ENCODE peak calls at places on chromosomes 11 and 22, in five cellular contexts. One of them, this sample, is unnamed.
A peak's percentile ranks its signal among the peaks of the same experiment; 100 is the strongest.

GRCh38 chr22:43635101-43635500 is 177.0 kb downstream of the EFCAB6 start:
- DNase-seq in IMR-90: no peak
- DNase-seq in A549: no peak
- DNase-seq in body of pancreas: no peak
- DNase-seq in HepG2: no peak
- DNase-seq in this sample: no peak

GRCh38 chr11:70456921-70457532 is 58.7 kb downstream of the CTTN start:
- DNase-seq in IMR-90: peak; percentile 31
- DNase-seq in A549: peak; percentile 37
- DNase-seq in body of pancreas: no peak
- DNase-seq in HepG2: peak; percentile 22
- DNase-seq in this sample: no peak

GRCh38 chr11:124917115-124917637 is 1.9 kb upstream of the HEPN1 start:
- DNase-seq in IMR-90: peak; percentile 89
- DNase-seq in A549: no peak
- DNase-seq in body of pancreas: no peak
- DNase-seq in HepG2: peak; percentile 16
- DNase-seq in this sample: no peak

GRCh38 chr11:2806351-2807058 is 79.1 kb downstream of the CDKN1C start:
- DNase-seq in IMR-90: no peak
- DNase-seq in A549: no peak
- DNase-seq in body of pancreas: peak; percentile 9
- DNase-seq in HepG2: no peak
- DNase-seq in this sample: peak; percentile 12

GRCh38 chr11:10493041-10493663 is 38.1 kb downstream of the AMPD3 start:
- DNase-seq in IMR-90: no peak
- DNase-seq in A549: no peak
- DNase-seq in body of pancreas: no peak
- DNase-seq in HepG2: no peak
- DNase-seq in this sample: peak; percentile 15

GRCh38 chr22:42108848-42109247 is 18.3 kb upstream of the NDUFA6 start:
- DNase-seq in IMR-90: no peak
- DNase-seq in A549: no peak
- DNase-seq in body of pancreas: no peak
- DNase-seq in HepG2: no peak
- DNase-seq in this sample: no peak

GRCh38 chr11:75591966-75592365 is 29.9 kb downstream of the SERPINH1 start:
- DNase-seq in IMR-90: no peak
- DNase-seq in A549: no peak
- DNase-seq in body of pancreas: no peak
- DNase-seq in HepG2: no peak
- DNase-seq in this sample: no peak

GRCh38 chr11:15202626-15203025 is 87.9 kb downstream of the INSC start:
- DNase-seq in IMR-90: no peak
- DNase-seq in A549: no peak
- DNase-seq in body of pancreas: no peak
- DNase-seq in HepG2: no peak
- DNase-seq in this sample: no peak

GRCh38 chr11:62592989-62593421 is 1.7 kb upstream of the TUT1 start:
- DNase-seq in IMR-90: no peak
- DNase-seq in A549: no peak
- DNase-seq in body of pancreas: no peak
- DNase-seq in HepG2: no peak
- DNase-seq in this sample: no peak

GRCh38 chr11:62593434-62594044 is 2.2 kb upstream of the TUT1 start:
- DNase-seq in IMR-90: peak; percentile 70
- DNase-seq in A549: peak; percentile 88
- DNase-seq in body of pancreas: peak; percentile 86
- DNase-seq in HepG2: peak; percentile 59
- DNase-seq in this sample: peak; percentile 93

GRCh38 chr11:62592216-62592815 is 993 bp upstream of the TUT1 start:
- DNase-seq in IMR-90: no peak
- DNase-seq in A549: no peak
- DNase-seq in body of pancreas: no peak
- DNase-seq in HepG2: no peak
- DNase-seq in this sample: peak; percentile 46

GRCh38 chr11:62588966-62589637 is 2.2 kb downstream of the TUT1 start:
- DNase-seq in IMR-90: no peak
- DNase-seq in A549: no peak
- DNase-seq in body of pancreas: no peak
- DNase-seq in HepG2: no peak
- DNase-seq in this sample: no peak

DNA sequence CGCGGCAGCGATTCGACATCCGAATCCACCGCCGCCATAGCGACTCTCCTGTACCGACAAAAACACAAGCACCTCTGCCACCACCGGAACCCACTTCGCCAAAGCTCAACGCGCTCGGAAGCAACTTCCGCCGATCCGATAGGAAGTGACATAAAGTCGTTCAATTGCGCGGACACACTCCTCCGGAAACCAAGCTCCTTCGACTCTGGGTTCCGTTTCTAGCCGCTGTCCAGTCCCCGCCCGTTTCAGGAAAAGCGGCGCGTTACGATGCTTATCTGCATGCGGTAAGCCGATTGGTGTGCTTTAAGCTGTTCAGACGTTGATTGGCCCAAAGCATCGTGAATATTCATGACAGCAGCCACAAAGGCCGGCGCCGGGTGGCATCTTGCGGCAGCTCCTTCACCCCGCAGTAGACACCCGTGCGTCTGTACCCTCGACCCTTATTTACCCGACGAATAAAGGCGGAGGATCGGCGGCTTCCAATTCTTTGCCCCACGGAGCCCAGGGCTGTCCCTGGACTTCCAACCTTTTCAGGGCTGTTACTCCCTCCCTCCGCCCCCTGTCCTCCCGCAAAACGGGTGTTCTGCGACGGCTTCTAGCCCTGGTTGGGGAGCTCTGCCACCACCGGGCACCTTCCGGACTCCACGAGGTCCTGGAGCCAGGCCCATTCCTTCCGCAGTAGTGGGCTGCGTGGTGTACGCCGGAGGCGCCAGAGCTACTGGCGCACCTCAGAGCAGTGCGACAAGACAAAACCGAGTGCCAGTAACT is at the start of gene TUT1:
- DNase-seq in IMR-90: peak; percentile 99
- DNase-seq in A549: peak; percentile 100
- DNase-seq in body of pancreas: peak; percentile 97
- DNase-seq in HepG2: peak; percentile 98
- DNase-seq in this sample: peak; percentile 99
- TF ChIP-seq POLR2A in IMR-90: peak; percentile 94
- TF ChIP-seq POLR2A in A549: peak; percentile 87
- TF ChIP-seq POLR2A in body of pancreas: peak; percentile 82
- TF ChIP-seq POLR2A in HepG2: peak; percentile 97
- TF ChIP-seq POLR2A in this sample: peak; percentile 95

DNA sequence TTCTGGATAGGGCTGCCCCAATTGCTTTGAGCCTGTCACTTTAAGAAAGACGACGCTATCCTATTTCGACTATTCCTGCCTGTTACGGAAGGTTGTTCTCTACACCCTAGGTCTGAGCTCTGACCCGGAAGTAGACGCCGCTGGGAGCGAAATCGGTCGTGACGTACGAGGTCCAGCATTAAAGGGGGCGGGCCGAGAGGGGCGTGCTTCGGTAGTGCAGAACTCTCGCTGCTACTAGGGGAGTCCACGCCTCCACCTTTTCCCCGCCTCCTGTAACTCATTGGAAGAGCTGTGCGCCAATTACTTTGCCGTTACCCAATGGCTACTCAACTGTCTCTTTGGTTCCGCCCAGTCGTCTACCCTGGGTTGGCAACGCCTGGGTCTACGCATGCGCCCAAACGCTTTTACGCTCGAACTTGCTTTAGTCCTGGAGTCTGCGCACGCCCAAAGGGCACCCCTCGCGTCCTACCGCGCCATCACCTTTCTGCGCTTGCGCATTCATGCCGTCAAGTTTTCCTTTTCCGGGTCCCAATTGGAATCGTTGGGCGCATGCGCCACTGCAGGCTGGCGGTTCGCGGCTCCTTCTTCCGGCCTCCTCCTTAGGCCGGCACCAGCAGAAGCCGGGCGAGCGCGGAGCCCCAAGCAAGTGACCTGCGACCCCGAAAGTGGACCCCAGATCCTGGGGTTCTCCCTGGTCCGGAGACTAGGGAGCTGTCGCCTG is at the start of gene PCNX3:
- DNase-seq in IMR-90: peak; percentile 100
- DNase-seq in A549: peak; percentile 100
- DNase-seq in body of pancreas: peak; percentile 100
- DNase-seq in HepG2: peak; percentile 100
- DNase-seq in this sample: peak; percentile 100
- TF ChIP-seq POLR2A in IMR-90: no peak
- TF ChIP-seq POLR2A in A549: peak; percentile 45
- TF ChIP-seq POLR2A in body of pancreas: no peak
- TF ChIP-seq POLR2A in HepG2: no peak
- TF ChIP-seq POLR2A in this sample: peak; percentile 10

DNA sequence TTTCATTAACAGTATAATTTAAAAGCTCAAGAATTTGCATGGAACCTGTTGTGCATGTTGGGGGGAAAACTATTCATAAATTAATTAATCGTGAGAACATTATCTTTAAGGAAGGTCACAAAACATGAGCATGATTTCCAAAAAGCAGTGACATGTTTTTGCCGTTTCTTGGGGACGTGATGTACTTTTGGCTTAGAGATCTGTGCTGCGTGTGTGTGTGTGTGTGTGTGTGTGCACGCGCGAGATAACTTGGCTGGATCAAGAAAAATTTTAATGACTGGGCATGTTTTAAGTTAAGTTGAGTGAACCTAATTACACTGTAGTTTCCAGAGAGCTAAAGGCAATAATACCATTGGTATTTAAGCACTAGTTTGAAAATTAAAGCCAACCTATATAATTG is 51.4 kb downstream of the ZBTB16 start:
- DNase-seq in IMR-90: no peak
- DNase-seq in A549: no peak
- DNase-seq in body of pancreas: peak; percentile 77
- DNase-seq in HepG2: no peak
- DNase-seq in this sample: no peak
- TF ChIP-seq POLR2A in IMR-90: no peak
- TF ChIP-seq POLR2A in A549: no peak
- TF ChIP-seq POLR2A in body of pancreas: no peak
- TF ChIP-seq POLR2A in HepG2: no peak
- TF ChIP-seq POLR2A in this sample: no peak

DNA sequence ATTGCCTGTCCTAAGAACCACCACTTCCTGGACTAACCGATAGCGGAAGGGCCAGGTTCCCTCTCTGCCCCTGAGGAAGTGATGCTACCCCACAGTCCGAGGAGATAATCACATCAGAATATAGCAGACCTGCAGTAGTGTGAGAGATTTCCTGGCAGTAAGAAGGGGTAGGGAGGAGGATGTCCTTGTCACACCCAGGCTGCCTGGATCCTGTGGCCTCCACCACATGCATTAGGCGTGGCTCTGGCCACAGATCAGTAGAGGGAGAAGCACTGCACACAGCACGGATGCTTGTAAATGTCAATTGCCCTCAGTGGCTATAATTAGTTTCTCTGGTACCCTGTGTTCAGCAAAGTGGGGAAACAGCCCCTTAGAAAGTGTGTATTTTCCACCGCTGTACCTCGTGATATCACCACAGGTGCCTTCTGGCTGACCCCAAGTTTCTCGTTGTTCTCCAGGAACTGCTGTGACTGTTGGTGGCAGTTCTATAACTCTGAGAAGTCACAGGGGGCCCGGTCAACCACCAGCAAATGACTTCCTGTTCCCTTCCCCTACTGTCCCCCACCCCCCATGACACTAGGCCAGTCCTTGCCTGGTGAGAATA is 61.8 kb downstream of the UBASH3B start:
- DNase-seq in IMR-90: no peak
- DNase-seq in A549: no peak
- DNase-seq in body of pancreas: no peak
- DNase-seq in HepG2: no peak
- DNase-seq in this sample: no peak
- TF ChIP-seq POLR2A in IMR-90: no peak
- TF ChIP-seq POLR2A in A549: no peak
- TF ChIP-seq POLR2A in body of pancreas: no peak
- TF ChIP-seq POLR2A in HepG2: no peak
- TF ChIP-seq POLR2A in this sample: no peak

GRCh38 chr11:62689421-62690183 is at the start of gene LRRN4CL:
- DNase-seq in IMR-90: peak; percentile 86
- DNase-seq in A549: no peak
- DNase-seq in body of pancreas: peak; percentile 42
- DNase-seq in HepG2: no peak
- DNase-seq in this sample: peak; percentile 89
- TF ChIP-seq POLR2A in IMR-90: no peak
- TF ChIP-seq POLR2A in A549: no peak
- TF ChIP-seq POLR2A in body of pancreas: no peak
- TF ChIP-seq POLR2A in HepG2: peak; percentile 18
- TF ChIP-seq POLR2A in this sample: peak; percentile 71